ENCODE peak calls at places on chromosomes 7 and 10, in six cellular contexts. G is Peyer's patch, F is stomach, U is prostate gland, N is IMR-90, D is ovary. E is an unnamed sample. For H3K36me3, the result is how much of the 10 kb centered on the place peaks cover.

GRCh38 chr7:112395411-112395810 is 54.8 kb upstream of the IFRD1 start:
- DNase-seq in G (no peak), F (no peak), U (no peak), N (no peak), D (no peak), E (no peak)

GRCh38 chr10:86367339-86367951 is 850 bp upstream of the GRID1 start:
- DNase-seq in G (peak), F (no peak), U (no peak), N (no peak), D (peak), E (no peak)

GRCh38 chr10:25174461-25175230 is at the start of gene GPR158:
- DNase-seq in G (peak), F (peak), U (peak), N (peak), D (peak), E (peak)

GRCh38 chr10:48564466-48565150 is 40.3 kb downstream of the ARHGAP22 start:
- DNase-seq in G (no peak), F (no peak), U (no peak), N (no peak), D (no peak), E (no peak)

GRCh38 chr10:3806603-3807002 is 21.6 kb upstream of the KLF6 start:
- DNase-seq in G (peak), F (peak), U (no peak), N (peak), D (no peak), E (no peak)

GRCh38 chr10:59949608-59950007 is 43.3 kb upstream of the CCDC6 start:
- DNase-seq in G (no peak), F (no peak), U (no peak), N (no peak), D (no peak), E (no peak)

GRCh38 chr10:104367856-104368255 is 14.2 kb downstream of the CFAP58 start:
- DNase-seq in G (no peak), F (no peak), U (no peak), N (no peak), D (no peak), E (no peak)

GRCh38 chr10:84715911-84716310 is 387.5 kb downstream of the CCSER2 start:
- DNase-seq in G (no peak), F (no peak), U (no peak), N (peak), D (no peak), E (peak)

GRCh38 chr7:118664498-118664897 is 440.0 kb downstream of the ANKRD7 start:
- DNase-seq in G (no peak), F (no peak), U (no peak), N (no peak), D (no peak), E (no peak)

GRCh38 chr10:121658611-121659010 is 60.4 kb upstream of the FGFR2 start:
- DNase-seq in G (no peak), F (no peak), U (no peak), N (no peak), D (no peak), E (no peak)

GRCh38 chr10:8375137-8375536 is 320.6 kb downstream of the GATA3 start:
- DNase-seq in G (no peak), F (no peak), U (no peak), N (no peak), D (no peak), E (no peak)

GRCh38 chr7:28853150-28853549 is 105.0 kb downstream of the TRIL start:
- DNase-seq in G (no peak), F (no peak), U (no peak), N (no peak), D (no peak), E (no peak)

GRCh38 chr7:23273141-23273599 is 26.0 kb upstream of the MALSU1 start:
- DNase-seq in G (peak), F (peak), U (peak), N (peak), D (peak), E (peak)

GRCh38 chr10:105950410-105950809 is 1214.1 kb downstream of the SORCS1 start:
- DNase-seq in G (no peak), F (peak), U (peak), N (peak), D (no peak), E (peak)

GRCh38 chr7:130900471-130901076 is 166.6 kb upstream of the KLF14 start:
- DNase-seq in G (no peak), F (no peak), U (no peak), N (no peak), D (no peak), E (no peak)

GRCh38 chr7:42587826-42588225 is 324.0 kb downstream of the C7orf25 start:
- DNase-seq in G (no peak), F (no peak), U (no peak), N (no peak), D (no peak), E (no peak)

GRCh38 chr7:123522061-123522460 is 12.3 kb downstream of the IQUB start:
- DNase-seq in G (no peak), F (no peak), U (no peak), N (no peak), D (no peak), E (no peak)

GRCh38 chr7:29375641-29376562 is 181.3 kb downstream of the CHN2 start:
- DNase-seq in G (peak), F (peak), U (no peak), N (no peak), D (no peak), E (no peak)

GRCh38 chr7:27922907-27923306 is 182.9 kb downstream of the TAX1BP1 start:
- DNase-seq in G (no peak), F (no peak), U (no peak), N (no peak), D (no peak), E (no peak)

GRCh38 chr7:116569737-116570136 is 44.9 kb downstream of the CAV1 start:
- DNase-seq in G (no peak), F (no peak), U (no peak), N (peak), D (no peak), E (no peak)

GRCh38 chr7:135349746-135350145 is 116.1 kb downstream of the STRA8 start:
- DNase-seq in G (no peak), F (no peak), U (no peak), N (peak), D (no peak), E (no peak)

GRCh38 chr7:68425377-68425776 is 1172.9 kb upstream of the AUTS2 start:
- DNase-seq in G (no peak), F (no peak), U (no peak), N (no peak), D (no peak), E (peak)

GRCh38 chr10:96512524-96512991 is 1.2 kb downstream of the TLL2 start:
- DNase-seq in G (peak), F (no peak), U (no peak), N (peak), D (peak), E (peak)

GRCh38 chr10:52004342-52004949 is 305.1 kb upstream of the CSTF2T start:
- DNase-seq in G (no peak), F (no peak), U (no peak), N (peak), D (no peak), E (no peak)

GRCh38 chr10:101453318-101453717 is 99.4 kb downstream of the BTRC start:
- DNase-seq in G (no peak), F (no peak), U (no peak), N (no peak), D (no peak), E (no peak)

GRCh38 chr10:49539320-49539885 is 482 bp upstream of the ERCC6 start:
- DNase-seq in G (peak), F (peak), U (peak), N (peak), D (no peak), E (peak)

GRCh38 chr7:92402920-92403759 is 44.1 kb upstream of the GATAD1 start:
- DNase-seq in G (no peak), F (no peak), U (peak), N (peak), D (no peak), E (no peak)

GRCh38 chr10:115417585-115418265 is 324.6 kb downstream of the ATRNL1 start:
- DNase-seq in G (no peak), F (no peak), U (peak), N (peak), D (no peak), E (peak)

GRCh38 chr10:75397571-75397921 is 4.0 kb downstream of the ZNF503 start:
- DNase-seq in G (no peak), F (no peak), U (peak), N (no peak), D (peak), E (no peak)

GRCh38 chr7:139580435-139580834 is 57.0 kb downstream of the CLEC2L start:
- DNase-seq in G (no peak), F (peak), U (no peak), N (no peak), D (peak), E (no peak)

GRCh38 chr10:103548006-103548405 is 54.5 kb downstream of the NEURL1 start:
- DNase-seq in G (no peak), F (no peak), U (no peak), N (no peak), D (no peak), E (no peak)

DNA sequence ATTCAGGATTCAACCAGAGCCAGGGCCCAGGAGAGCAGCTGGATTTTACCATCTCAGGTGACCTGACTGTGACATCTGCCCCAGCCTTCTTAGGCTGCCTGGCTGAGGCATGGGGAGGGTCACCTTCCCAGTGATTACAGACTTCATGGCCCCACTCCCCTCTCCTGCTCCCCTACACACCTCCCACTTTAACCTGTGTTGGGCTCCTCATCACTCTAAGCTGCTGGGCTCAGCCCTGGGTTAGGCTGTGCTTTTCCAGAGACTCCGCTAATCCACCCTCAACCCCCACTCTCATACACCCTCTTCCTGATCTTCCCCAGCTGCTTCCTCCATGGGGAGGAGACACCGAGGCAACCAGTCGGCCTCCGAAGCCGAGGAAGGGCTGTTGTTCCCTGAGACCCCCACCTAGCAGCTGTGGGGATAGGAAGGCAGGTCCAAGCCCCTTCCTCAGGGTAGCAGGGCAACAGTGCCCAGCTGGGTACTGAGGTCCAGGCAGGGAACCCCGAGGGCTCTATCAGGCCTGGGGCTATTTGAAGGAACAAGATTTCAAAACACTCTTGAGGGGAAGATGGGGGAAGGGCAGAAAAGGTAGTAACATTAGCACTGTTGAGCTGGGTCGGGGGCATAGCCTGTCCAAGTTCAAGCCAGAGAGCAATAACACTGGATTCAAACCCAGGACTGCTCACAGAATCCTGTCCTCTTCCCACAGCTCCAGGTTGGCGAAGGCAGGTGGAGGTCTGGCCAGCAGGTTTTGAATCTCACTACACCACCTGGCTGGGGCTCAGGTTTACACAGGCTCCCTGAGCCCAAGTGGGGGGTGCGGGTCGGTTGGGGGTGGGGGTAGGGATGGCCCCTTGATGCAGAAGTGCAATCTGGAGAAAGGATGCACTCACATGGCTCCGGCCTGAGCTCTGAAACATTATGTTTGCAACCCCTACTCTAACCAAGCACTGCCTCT is 1.8 kb downstream of the IMPDH1 start:
- DNase-seq in G (no peak), F (no peak), U (no peak), N (no peak), D (peak), E (no peak)
- H3K4me3 ChIP-seq in G (no peak), F (no peak), U (no peak), N (no peak), D (no peak), E (no peak)

GRCh38 chr10:78042752-78043104 is 9.1 kb downstream of the RPS24 start:
- DNase-seq in G (no peak), F (no peak), U (no peak), N (no peak), D (no peak), E (no peak)
- TF ChIP-seq POLR2A in G (no peak), F (no peak), U (no peak), N (no peak), D (no peak), E (no peak)

GRCh38 chr7:158186406-158186805 is 401.2 kb downstream of the PTPRN2 start:
- DNase-seq in G (no peak), F (no peak), U (no peak), N (no peak), D (no peak), E (no peak)
- H3K36me3 ChIP-seq in G (under half), F (under half), U (under half), N (under half), D (under half), E (under half)

GRCh38 chr10:69349542-69349888 is 67.2 kb downstream of the TACR2 start:
- DNase-seq in G (no peak), F (no peak), U (no peak), N (no peak), D (no peak), E (no peak)

GRCh38 chr10:69351589-69351988 is 65.1 kb downstream of the TACR2 start:
- DNase-seq in G (no peak), F (no peak), U (no peak), N (no peak), D (no peak), E (no peak)

GRCh38 chr10:69345890-69346474 is 67.7 kb downstream of the HK1 start:
- DNase-seq in G (no peak), F (no peak), U (no peak), N (no peak), D (no peak), E (no peak)

GRCh38 chr10:69346776-69347175 is 68.5 kb downstream of the HK1 start:
- DNase-seq in G (no peak), F (no peak), U (no peak), N (no peak), D (no peak), E (no peak)

DNA sequence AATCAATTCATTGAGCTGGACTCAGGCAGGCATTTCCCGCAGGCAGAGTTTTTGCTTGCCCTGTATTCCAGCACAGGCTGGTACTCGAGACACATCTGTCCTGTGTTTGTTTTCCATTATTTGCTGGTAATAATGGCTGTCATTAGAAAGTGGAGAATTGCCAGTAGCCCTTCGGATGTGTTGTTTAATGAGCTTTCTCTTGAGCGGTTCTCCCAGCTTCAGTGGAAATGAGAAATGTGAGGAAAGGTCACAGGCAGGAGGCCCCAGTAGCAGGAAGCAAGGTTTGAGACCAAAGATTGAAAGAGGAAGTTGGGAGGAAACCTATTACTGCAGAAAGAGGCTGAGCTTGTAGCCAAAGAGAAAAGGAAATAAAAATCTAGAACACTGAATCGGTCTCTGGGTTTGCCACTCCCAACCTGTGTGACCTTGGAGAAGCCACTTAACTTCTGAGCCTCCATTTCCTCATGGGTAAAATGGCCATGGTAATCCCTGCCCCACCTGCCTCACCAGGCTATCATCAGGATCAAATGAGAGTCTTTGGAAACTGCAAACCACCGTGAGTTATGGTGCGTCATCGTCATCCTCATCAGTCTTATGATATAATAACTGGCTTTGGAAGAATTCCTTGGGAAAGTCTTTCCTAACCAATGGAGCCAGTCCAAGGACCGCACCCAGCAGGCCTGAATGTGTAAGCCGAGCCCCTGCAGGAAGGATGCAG is 67.7 kb downstream of the TACR2 start:
- DNase-seq in G (no peak), F (no peak), U (no peak), N (peak), D (no peak), E (no peak)
- H3K4me3 ChIP-seq in G (no peak), F (no peak), U (no peak), N (no peak), D (no peak), E (no peak)

GRCh38 chr10:79149662-79150443 is 81.1 kb downstream of the ZMIZ1 start:
- DNase-seq in G (peak), F (peak), U (no peak), N (peak), D (peak), E (peak)
- TF ChIP-seq POLR2A in G (no peak), F (no peak), U (no peak), N (no peak), D (no peak), E (no peak)

DNA sequence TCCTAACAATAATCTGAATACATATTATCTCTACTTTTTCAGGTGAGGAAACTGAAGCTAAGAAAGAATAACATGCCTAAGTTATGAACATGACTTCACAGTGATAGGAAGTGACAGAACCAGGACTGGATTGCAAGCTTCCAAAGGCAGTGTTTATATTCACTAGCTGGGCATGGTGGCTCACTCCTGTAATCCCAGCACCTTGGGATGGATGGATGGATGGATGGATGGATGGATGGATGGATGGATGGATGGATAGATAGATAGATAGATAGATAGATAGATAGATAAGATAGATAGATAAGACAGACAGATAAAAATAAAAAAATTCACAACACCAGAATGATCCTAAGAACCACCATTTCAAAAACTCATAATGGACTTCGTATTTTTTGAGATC is 18.2 kb upstream of the JMJD1C start:
- DNase-seq in G (no peak), F (no peak), U (no peak), N (no peak), D (no peak), E (no peak)
- H3K36me3 ChIP-seq in G (under half), F (under half), U (under half), N (under half), D (under half), E (under half)

E was measured in testis.